ENCODE peak calls at places on chromosomes 5 and 9, in six cellular contexts. V is foreskin keratinocyte; S is EH; Z is mammary epithelial cell; Q is T-helper 9 cell; D is stimulated activated CD4-positive, alpha-beta T cell treated with anti-CD3 and anti-CD28 coated beads, Interleukin-2, amount 100 ng/mL, for 24 hours. R is an unnamed sample.

GRCh38 chr9:104503963-104504362 is at the start of gene OR13F1:
- DNase-seq in V (no peak), S (no peak), Z (no peak), Q (no peak), D (no peak), R (no peak)

GRCh38 chr9:122954253-122954691 is 13.5 kb downstream of the RABGAP1 start:
- DNase-seq in V (no peak), S (peak; percentile 62), Z (peak; percentile 44), Q (no peak), D (no peak), R (peak; percentile 68)

GRCh38 chr9:2012347-2012746 is 2.8 kb upstream of the SMARCA2 start:
- DNase-seq in V (no peak), S (no peak), Z (no peak), Q (no peak), D (no peak), R (no peak)

GRCh38 chr9:88198346-88198807 is 60.1 kb upstream of the SPATA31C2 start:
- DNase-seq in V (peak; percentile 67), S (peak; percentile 75), Z (peak; percentile 28), Q (no peak), D (no peak), R (peak; percentile 17)

GRCh38 chr5:81601912-81602311 is 149.0 kb downstream of the SSBP2 start:
- DNase-seq in V (no peak), S (peak; percentile 36), Z (peak; percentile 17), Q (no peak), D (no peak), R (no peak)

GRCh38 chr5:111932207-111932606 is 175.2 kb upstream of the NREP start:
- DNase-seq in V (no peak), S (peak; percentile 45), Z (no peak), Q (no peak), D (no peak), R (no peak)

GRCh38 chr5:67315082-67315801 is 118.6 kb upstream of the CD180 start:
- DNase-seq in V (peak; percentile 60), S (peak; percentile 66), Z (peak; percentile 76), Q (no peak), D (no peak), R (peak; percentile 72)

GRCh38 chr9:81526587-81526986 is 162.8 kb downstream of the TLE1 start:
- DNase-seq in V (peak; percentile 21), S (peak; percentile 73), Z (peak; percentile 64), Q (no peak), D (no peak), R (no peak)

GRCh38 chr5:130529111-130529510 is 624.8 kb downstream of the CHSY3 start:
- DNase-seq in V (no peak), S (no peak), Z (no peak), Q (no peak), D (no peak), R (no peak)

GRCh38 chr5:152306386-152306785 is 98.7 kb downstream of the NMUR2 start:
- DNase-seq in V (no peak), S (no peak), Z (no peak), Q (no peak), D (no peak), R (no peak)

GRCh38 chr5:174571662-174572397 is 152.6 kb upstream of the MSX2 start:
- DNase-seq in V (peak; percentile 89), S (peak; percentile 96), Z (peak; percentile 85), Q (no peak), D (no peak), R (peak; percentile 95)

GRCh38 chr9:128218518-128219389 is 15.6 kb downstream of the DNM1 start:
- DNase-seq in V (peak; percentile 63), S (peak; percentile 51), Z (peak; percentile 93), Q (peak; percentile 85), D (peak; percentile 93), R (peak; percentile 100)

GRCh38 chr5:90873033-90873517 is 314.5 kb downstream of the ADGRV1 start:
- DNase-seq in V (no peak), S (no peak), Z (no peak), Q (no peak), D (peak; percentile 28), R (no peak)

GRCh38 chr9:100064872-100065581 is 33.8 kb downstream of the ERP44 start:
- DNase-seq in V (peak; percentile 78), S (peak; percentile 79), Z (peak; percentile 80), Q (no peak), D (no peak), R (peak; percentile 62)

GRCh38 chr9:78032599-78033457 is 1.2 kb upstream of the GNAQ start:
- DNase-seq in V (no peak), S (no peak), Z (no peak), Q (no peak), D (no peak), R (no peak)

GRCh38 chr9:114775981-114776380 is 29.9 kb downstream of the TNFSF15 start:
- DNase-seq in V (no peak), S (peak; percentile 14), Z (no peak), Q (no peak), D (no peak), R (no peak)

GRCh38 chr5:95919658-95920057 is 42.0 kb downstream of the ELL2 start:
- DNase-seq in V (no peak), S (no peak), Z (no peak), Q (no peak), D (no peak), R (no peak)

GRCh38 chr9:7340451-7340850 is 459.1 kb downstream of the DMAC1 start:
- DNase-seq in V (no peak), S (no peak), Z (no peak), Q (no peak), D (no peak), R (no peak)

GRCh38 chr9:98538626-98539031 is 170.1 kb downstream of the GABBR2 start:
- DNase-seq in V (no peak), S (peak; percentile 61), Z (no peak), Q (no peak), D (no peak), R (no peak)

GRCh38 chr5:143454936-143455516 is 51.5 kb upstream of the NR3C1 start:
- DNase-seq in V (no peak), S (no peak), Z (no peak), Q (no peak), D (no peak), R (no peak)

GRCh38 chr5:138212828-138213160 is 329 bp downstream of the CDC23 start:
- DNase-seq in V (no peak), S (no peak), Z (no peak), Q (no peak), D (no peak), R (peak; percentile 25)

GRCh38 chr5:98927988-98928801 is 612 bp downstream of the CHD1 start:
- DNase-seq in V (no peak), S (peak; percentile 69), Z (peak; percentile 57), Q (peak; percentile 43), D (peak; percentile 63), R (peak; percentile 78)

R was measured in RWPE1.